ENCODE peak calls at places on chromosomes 7 and 10, in seven cellular contexts. One of them, this sample, is unnamed.

GRCh38 chr10:68604441-68604840 is 44.3 kb downstream of the TET1 start:
- DNase-seq in esophagus squamous epithelium: no peak
- DNase-seq in activated T-helper 1 cell treated with anti-CD3 and anti-CD28 coated beads, Interleukin-2, amount 50 U/mL, for 16 hours: no peak
- DNase-seq in GM19239: no peak
- DNase-seq in astrocyte of the spinal cord: peak
- DNase-seq in AG09319: no peak
- DNase-seq in T47D: no peak
- DNase-seq in this sample: no peak

GRCh38 chr10:36202861-36203260 is 560.8 kb upstream of the FZD8 start:
- DNase-seq in GM19239: no peak
- DNase-seq in T47D: no peak
- DNase-seq in esophagus squamous epithelium: no peak
- DNase-seq in AG09319: no peak
- DNase-seq in activated T-helper 1 cell treated with anti-CD3 and anti-CD28 coated beads, Interleukin-2, amount 50 U/mL, for 16 hours: no peak
- DNase-seq in astrocyte of the spinal cord: no peak
- DNase-seq in this sample: no peak

GRCh38 chr7:2138146-2138765 is 94.5 kb downstream of the MAD1L1 start:
- DNase-seq in GM19239: peak
- DNase-seq in AG09319: no peak
- DNase-seq in activated T-helper 1 cell treated with anti-CD3 and anti-CD28 coated beads, Interleukin-2, amount 50 U/mL, for 16 hours: no peak
- DNase-seq in astrocyte of the spinal cord: no peak
- DNase-seq in esophagus squamous epithelium: no peak
- DNase-seq in T47D: no peak
- DNase-seq in this sample: no peak

GRCh38 chr10:33376976-33377657 is 42.6 kb upstream of the NRP1 start:
- DNase-seq in astrocyte of the spinal cord: peak
- DNase-seq in GM19239: no peak
- DNase-seq in AG09319: no peak
- DNase-seq in activated T-helper 1 cell treated with anti-CD3 and anti-CD28 coated beads, Interleukin-2, amount 50 U/mL, for 16 hours: no peak
- DNase-seq in esophagus squamous epithelium: no peak
- DNase-seq in T47D: no peak
- DNase-seq in this sample: peak

GRCh38 chr7:41977165-41977651 is 259.8 kb downstream of the GLI3 start:
- DNase-seq in astrocyte of the spinal cord: peak
- DNase-seq in T47D: peak
- DNase-seq in activated T-helper 1 cell treated with anti-CD3 and anti-CD28 coated beads, Interleukin-2, amount 50 U/mL, for 16 hours: no peak
- DNase-seq in AG09319: no peak
- DNase-seq in GM19239: no peak
- DNase-seq in esophagus squamous epithelium: no peak
- DNase-seq in this sample: no peak

GRCh38 chr7:143214789-143215679 is 6.8 kb upstream of the TAS2R40 start:
- DNase-seq in astrocyte of the spinal cord: peak
- DNase-seq in T47D: peak
- DNase-seq in GM19239: peak
- DNase-seq in AG09319: peak
- DNase-seq in activated T-helper 1 cell treated with anti-CD3 and anti-CD28 coated beads, Interleukin-2, amount 50 U/mL, for 16 hours: peak
- DNase-seq in esophagus squamous epithelium: no peak
- DNase-seq in this sample: no peak

GRCh38 chr10:25867321-25867720 is 66.7 kb upstream of the MYO3A start:
- DNase-seq in esophagus squamous epithelium: no peak
- DNase-seq in activated T-helper 1 cell treated with anti-CD3 and anti-CD28 coated beads, Interleukin-2, amount 50 U/mL, for 16 hours: no peak
- DNase-seq in T47D: no peak
- DNase-seq in astrocyte of the spinal cord: no peak
- DNase-seq in AG09319: no peak
- DNase-seq in GM19239: no peak
- DNase-seq in this sample: no peak

GRCh38 chr7:137597856-137598255 is 248.9 kb downstream of the DGKI start:
- DNase-seq in activated T-helper 1 cell treated with anti-CD3 and anti-CD28 coated beads, Interleukin-2, amount 50 U/mL, for 16 hours: no peak
- DNase-seq in AG09319: no peak
- DNase-seq in T47D: no peak
- DNase-seq in astrocyte of the spinal cord: no peak
- DNase-seq in GM19239: no peak
- DNase-seq in esophagus squamous epithelium: no peak
- DNase-seq in this sample: no peak

GRCh38 chr7:150969483-150969874 is 8.6 kb downstream of the KCNH2 start:
- DNase-seq in GM19239: no peak
- DNase-seq in astrocyte of the spinal cord: no peak
- DNase-seq in T47D: no peak
- DNase-seq in esophagus squamous epithelium: no peak
- DNase-seq in AG09319: no peak
- DNase-seq in activated T-helper 1 cell treated with anti-CD3 and anti-CD28 coated beads, Interleukin-2, amount 50 U/mL, for 16 hours: no peak
- DNase-seq in this sample: no peak

GRCh38 chr10:50508315-50509051 is 115.3 kb downstream of the SGMS1 start:
- DNase-seq in AG09319: no peak
- DNase-seq in GM19239: peak
- DNase-seq in T47D: no peak
- DNase-seq in astrocyte of the spinal cord: no peak
- DNase-seq in esophagus squamous epithelium: no peak
- DNase-seq in activated T-helper 1 cell treated with anti-CD3 and anti-CD28 coated beads, Interleukin-2, amount 50 U/mL, for 16 hours: peak
- DNase-seq in this sample: no peak

GRCh38 chr10:109740436-109740835 is 182.9 kb downstream of the XPNPEP1 start:
- DNase-seq in activated T-helper 1 cell treated with anti-CD3 and anti-CD28 coated beads, Interleukin-2, amount 50 U/mL, for 16 hours: no peak
- DNase-seq in astrocyte of the spinal cord: peak
- DNase-seq in esophagus squamous epithelium: no peak
- DNase-seq in T47D: no peak
- DNase-seq in AG09319: no peak
- DNase-seq in GM19239: no peak
- DNase-seq in this sample: no peak

GRCh38 chr10:63670291-63670898 is 149.2 kb downstream of the REEP3 start:
- DNase-seq in GM19239: no peak
- DNase-seq in esophagus squamous epithelium: no peak
- DNase-seq in astrocyte of the spinal cord: no peak
- DNase-seq in T47D: no peak
- DNase-seq in activated T-helper 1 cell treated with anti-CD3 and anti-CD28 coated beads, Interleukin-2, amount 50 U/mL, for 16 hours: no peak
- DNase-seq in AG09319: no peak
- DNase-seq in this sample: no peak

GRCh38 chr7:80151274-80151665 is 16.6 kb downstream of the GNAI1 start:
- DNase-seq in astrocyte of the spinal cord: peak
- DNase-seq in GM19239: no peak
- DNase-seq in AG09319: peak
- DNase-seq in activated T-helper 1 cell treated with anti-CD3 and anti-CD28 coated beads, Interleukin-2, amount 50 U/mL, for 16 hours: no peak
- DNase-seq in T47D: no peak
- DNase-seq in esophagus squamous epithelium: no peak
- DNase-seq in this sample: peak

GRCh38 chr7:106774768-106775551 is 90.1 kb upstream of the PIK3CG start:
- DNase-seq in activated T-helper 1 cell treated with anti-CD3 and anti-CD28 coated beads, Interleukin-2, amount 50 U/mL, for 16 hours: no peak
- DNase-seq in astrocyte of the spinal cord: peak
- DNase-seq in esophagus squamous epithelium: no peak
- DNase-seq in T47D: peak
- DNase-seq in AG09319: no peak
- DNase-seq in GM19239: no peak
- DNase-seq in this sample: no peak

GRCh38 chr7:33743594-33743993 is 161.7 kb upstream of the BMPER start:
- DNase-seq in astrocyte of the spinal cord: peak
- DNase-seq in GM19239: no peak
- DNase-seq in activated T-helper 1 cell treated with anti-CD3 and anti-CD28 coated beads, Interleukin-2, amount 50 U/mL, for 16 hours: no peak
- DNase-seq in AG09319: peak
- DNase-seq in esophagus squamous epithelium: no peak
- DNase-seq in T47D: no peak
- DNase-seq in this sample: peak

GRCh38 chr10:22655312-22655973 is 58.9 kb downstream of the PIP4K2A start:
- DNase-seq in GM19239: no peak
- DNase-seq in esophagus squamous epithelium: no peak
- DNase-seq in astrocyte of the spinal cord: peak
- DNase-seq in T47D: peak
- DNase-seq in activated T-helper 1 cell treated with anti-CD3 and anti-CD28 coated beads, Interleukin-2, amount 50 U/mL, for 16 hours: no peak
- DNase-seq in AG09319: peak
- DNase-seq in this sample: peak

GRCh38 chr7:157554393-157555238 is 217.8 kb downstream of the DNAJB6 start:
- DNase-seq in T47D: no peak
- DNase-seq in activated T-helper 1 cell treated with anti-CD3 and anti-CD28 coated beads, Interleukin-2, amount 50 U/mL, for 16 hours: no peak
- DNase-seq in esophagus squamous epithelium: no peak
- DNase-seq in astrocyte of the spinal cord: no peak
- DNase-seq in GM19239: no peak
- DNase-seq in AG09319: no peak
- DNase-seq in this sample: no peak

GRCh38 chr7:45623740-45624391 is 49.7 kb downstream of the ADCY1 start:
- DNase-seq in T47D: no peak
- DNase-seq in GM19239: no peak
- DNase-seq in astrocyte of the spinal cord: no peak
- DNase-seq in AG09319: no peak
- DNase-seq in esophagus squamous epithelium: no peak
- DNase-seq in activated T-helper 1 cell treated with anti-CD3 and anti-CD28 coated beads, Interleukin-2, amount 50 U/mL, for 16 hours: no peak
- DNase-seq in this sample: no peak

GRCh38 chr7:109757713-109758112 is 1188.0 kb downstream of the DNAJB9 start:
- DNase-seq in AG09319: no peak
- DNase-seq in esophagus squamous epithelium: no peak
- DNase-seq in astrocyte of the spinal cord: no peak
- DNase-seq in GM19239: no peak
- DNase-seq in T47D: no peak
- DNase-seq in activated T-helper 1 cell treated with anti-CD3 and anti-CD28 coated beads, Interleukin-2, amount 50 U/mL, for 16 hours: no peak
- DNase-seq in this sample: no peak

GRCh38 chr10:29584436-29584835 is 50.3 kb downstream of the SVIL start:
- DNase-seq in astrocyte of the spinal cord: no peak
- DNase-seq in activated T-helper 1 cell treated with anti-CD3 and anti-CD28 coated beads, Interleukin-2, amount 50 U/mL, for 16 hours: no peak
- DNase-seq in T47D: no peak
- DNase-seq in esophagus squamous epithelium: no peak
- DNase-seq in GM19239: no peak
- DNase-seq in AG09319: no peak
- DNase-seq in this sample: no peak

GRCh38 chr7:33725111-33725510 is 180.2 kb upstream of the BMPER start:
- DNase-seq in GM19239: no peak
- DNase-seq in activated T-helper 1 cell treated with anti-CD3 and anti-CD28 coated beads, Interleukin-2, amount 50 U/mL, for 16 hours: no peak
- DNase-seq in esophagus squamous epithelium: no peak
- DNase-seq in astrocyte of the spinal cord: no peak
- DNase-seq in T47D: no peak
- DNase-seq in AG09319: no peak
- DNase-seq in this sample: no peak

GRCh38 chr7:108402865-108403264 is 53.4 kb downstream of the NRCAM start:
- DNase-seq in AG09319: no peak
- DNase-seq in GM19239: no peak
- DNase-seq in astrocyte of the spinal cord: peak
- DNase-seq in activated T-helper 1 cell treated with anti-CD3 and anti-CD28 coated beads, Interleukin-2, amount 50 U/mL, for 16 hours: no peak
- DNase-seq in esophagus squamous epithelium: no peak
- DNase-seq in T47D: no peak
- DNase-seq in this sample: no peak

GRCh38 chr10:128465697-128466096 is 339.5 kb upstream of the MKI67 start:
- DNase-seq in astrocyte of the spinal cord: no peak
- DNase-seq in AG09319: no peak
- DNase-seq in esophagus squamous epithelium: no peak
- DNase-seq in T47D: no peak
- DNase-seq in activated T-helper 1 cell treated with anti-CD3 and anti-CD28 coated beads, Interleukin-2, amount 50 U/mL, for 16 hours: no peak
- DNase-seq in GM19239: no peak
- DNase-seq in this sample: no peak

GRCh38 chr10:1741450-1741849 is 4.1 kb upstream of the ADARB2 start:
- DNase-seq in AG09319: no peak
- DNase-seq in GM19239: no peak
- DNase-seq in T47D: no peak
- DNase-seq in activated T-helper 1 cell treated with anti-CD3 and anti-CD28 coated beads, Interleukin-2, amount 50 U/mL, for 16 hours: no peak
- DNase-seq in astrocyte of the spinal cord: no peak
- DNase-seq in esophagus squamous epithelium: no peak
- DNase-seq in this sample: no peak

GRCh38 chr7:105776986-105777910 is 99.2 kb downstream of the ATXN7L1 start:
- DNase-seq in astrocyte of the spinal cord: peak
- DNase-seq in AG09319: no peak
- DNase-seq in GM19239: no peak
- DNase-seq in esophagus squamous epithelium: no peak
- DNase-seq in activated T-helper 1 cell treated with anti-CD3 and anti-CD28 coated beads, Interleukin-2, amount 50 U/mL, for 16 hours: no peak
- DNase-seq in T47D: no peak
- DNase-seq in this sample: no peak

GRCh38 chr7:131354390-131354789 is 26.7 kb downstream of the MKLN1 start:
- DNase-seq in astrocyte of the spinal cord: no peak
- DNase-seq in AG09319: no peak
- DNase-seq in T47D: no peak
- DNase-seq in GM19239: no peak
- DNase-seq in activated T-helper 1 cell treated with anti-CD3 and anti-CD28 coated beads, Interleukin-2, amount 50 U/mL, for 16 hours: no peak
- DNase-seq in esophagus squamous epithelium: no peak
- DNase-seq in this sample: no peak

GRCh38 chr7:111198255-111198654 is 107.3 kb downstream of the LRRN3 start:
- DNase-seq in T47D: no peak
- DNase-seq in activated T-helper 1 cell treated with anti-CD3 and anti-CD28 coated beads, Interleukin-2, amount 50 U/mL, for 16 hours: no peak
- DNase-seq in GM19239: no peak
- DNase-seq in esophagus squamous epithelium: no peak
- DNase-seq in AG09319: peak
- DNase-seq in astrocyte of the spinal cord: peak
- DNase-seq in this sample: peak

GRCh38 chr10:63887026-63887589 is 365.9 kb downstream of the REEP3 start:
- DNase-seq in AG09319: no peak
- DNase-seq in astrocyte of the spinal cord: no peak
- DNase-seq in esophagus squamous epithelium: no peak
- DNase-seq in GM19239: no peak
- DNase-seq in T47D: no peak
- DNase-seq in activated T-helper 1 cell treated with anti-CD3 and anti-CD28 coated beads, Interleukin-2, amount 50 U/mL, for 16 hours: no peak
- DNase-seq in this sample: no peak

GRCh38 chr10:65622608-65623007 is 1303.2 kb upstream of the LRRTM3 start:
- DNase-seq in T47D: no peak
- DNase-seq in astrocyte of the spinal cord: no peak
- DNase-seq in GM19239: no peak
- DNase-seq in activated T-helper 1 cell treated with anti-CD3 and anti-CD28 coated beads, Interleukin-2, amount 50 U/mL, for 16 hours: no peak
- DNase-seq in AG09319: no peak
- DNase-seq in esophagus squamous epithelium: no peak
- DNase-seq in this sample: peak